ENCODE peak calls at places on chromosome 18, in five cellular contexts. H is HEK293T, U is GM12878, V is K562, G is HepG2. Y is an unnamed sample.

GRCh38 chr18:9081940-9082339 is 20.6 kb upstream of the NDUFV2 start:
- DNase-seq in H (no peak), U (no peak), V (no peak), G (no peak), Y (no peak)

GRCh38 chr18:33844232-33844631 is 266.2 kb downstream of the ASXL3 start:
- DNase-seq in H (no peak), U (no peak), V (no peak), G (no peak), Y (no peak)

GRCh38 chr18:45626330-45627203 is 11.3 kb downstream of the SLC14A2 start:
- DNase-seq in H (no peak), U (no peak), V (no peak), G (no peak), Y (no peak)

GRCh38 chr18:50656396-50656795 is 96.5 kb downstream of the MAPK4 start:
- DNase-seq in H (no peak), U (no peak), V (no peak), G (no peak), Y (no peak)

GRCh38 chr18:11886629-11887028 is 21.5 kb downstream of the MPPE1 start:
- DNase-seq in H (no peak), U (no peak), V (no peak), G (no peak), Y (no peak)

GRCh38 chr18:55699233-55699765 is 111.3 kb upstream of the TCF4 start:
- DNase-seq in H (no peak), U (no peak), V (peak; percentile 14), G (no peak), Y (no peak)

GRCh38 chr18:56593906-56594305 is 44.5 kb downstream of the TXNL1 start:
- DNase-seq in H (no peak), U (no peak), V (no peak), G (no peak), Y (no peak)

GRCh38 chr18:36212978-36213303 is 25.6 kb downstream of the MOCOS start:
- DNase-seq in H (no peak), U (no peak), V (no peak), G (no peak), Y (no peak)

DNA sequence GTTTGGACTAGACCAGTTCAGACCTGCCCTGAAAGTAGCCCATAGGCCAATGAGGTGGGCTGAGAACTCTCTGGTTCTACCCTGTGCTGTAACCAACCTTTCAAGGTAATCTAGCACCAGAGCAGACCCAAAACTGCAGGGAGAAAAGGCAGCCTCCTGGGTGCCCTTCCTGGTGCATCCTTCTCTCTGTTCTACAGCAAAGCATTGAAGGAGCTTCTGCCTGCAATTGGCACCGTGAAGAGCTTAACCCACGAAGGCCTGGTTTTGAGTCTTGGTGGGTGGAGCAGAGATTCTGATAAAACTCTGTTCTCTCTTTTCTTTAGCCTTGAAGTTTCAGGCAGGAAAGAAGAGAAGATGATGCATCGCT is 55.5 kb downstream of the LIPG start:
- DNase-seq in H (no peak), U (no peak), V (no peak), G (no peak), Y (no peak)
- TF ChIP-seq FOXM1 in H (no peak), U (no peak), V (no peak), G (no peak), Y (no peak)

GRCh38 chr18:458016-458415 is 42.5 kb downstream of the COLEC12 start:
- DNase-seq in H (no peak), U (no peak), V (no peak), G (no peak), Y (no peak)

GRCh38 chr18:461762-462161 is 38.7 kb downstream of the COLEC12 start:
- DNase-seq in H (no peak), U (no peak), V (no peak), G (no peak), Y (no peak)

GRCh38 chr18:460302-460701 is 40.2 kb downstream of the COLEC12 start:
- DNase-seq in H (no peak), U (no peak), V (no peak), G (no peak), Y (no peak)

GRCh38 chr18:460791-461190 is 39.7 kb downstream of the COLEC12 start:
- DNase-seq in H (no peak), U (no peak), V (no peak), G (no peak), Y (no peak)

GRCh38 chr18:459801-460200 is 40.7 kb downstream of the COLEC12 start:
- DNase-seq in H (no peak), U (no peak), V (no peak), G (no peak), Y (no peak)
- TF ChIP-seq FOXM1 in H (no peak), U (no peak), V (no peak), G (no peak), Y (no peak)

DNA sequence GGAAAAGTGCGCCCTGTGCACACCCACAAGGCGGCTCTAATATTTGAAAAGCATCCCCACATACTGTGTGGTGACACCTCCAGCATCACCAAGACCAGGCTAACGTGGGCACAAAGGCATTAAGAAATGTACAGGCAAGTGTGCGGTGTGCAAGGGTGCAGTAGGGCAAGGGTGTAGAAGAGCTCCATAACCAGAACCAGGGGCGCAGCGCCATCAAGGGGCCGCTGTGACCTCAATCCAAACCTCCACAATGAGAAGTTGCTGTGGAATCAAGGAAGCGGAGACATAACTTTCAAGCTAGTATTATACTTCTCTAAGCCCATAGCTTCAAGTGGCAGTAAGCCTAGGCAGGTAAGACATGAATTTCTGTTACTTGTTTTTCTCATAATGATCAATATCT is 13.0 kb downstream of the L3MBTL4 start:
- DNase-seq in H (peak; percentile 21), U (no peak), V (peak; percentile 29), G (no peak), Y (no peak)
- TF ChIP-seq FOXM1 in H (no peak), U (no peak), V (no peak), G (no peak), Y (no peak)

GRCh38 chr18:74328196-74328595 is 12.6 kb downstream of the C18orf63 start:
- DNase-seq in H (no peak), U (no peak), V (no peak), G (no peak), Y (no peak)

GRCh38 chr18:74333091-74333490 is 17.5 kb downstream of the C18orf63 start:
- DNase-seq in H (no peak), U (no peak), V (no peak), G (no peak), Y (no peak)

GRCh38 chr18:74329688-74330205 is 14.1 kb downstream of the C18orf63 start:
- DNase-seq in H (no peak), U (no peak), V (no peak), G (no peak), Y (no peak)

GRCh38 chr18:74334242-74334893 is 18.7 kb downstream of the C18orf63 start:
- DNase-seq in H (no peak), U (no peak), V (no peak), G (no peak), Y (no peak)

DNA sequence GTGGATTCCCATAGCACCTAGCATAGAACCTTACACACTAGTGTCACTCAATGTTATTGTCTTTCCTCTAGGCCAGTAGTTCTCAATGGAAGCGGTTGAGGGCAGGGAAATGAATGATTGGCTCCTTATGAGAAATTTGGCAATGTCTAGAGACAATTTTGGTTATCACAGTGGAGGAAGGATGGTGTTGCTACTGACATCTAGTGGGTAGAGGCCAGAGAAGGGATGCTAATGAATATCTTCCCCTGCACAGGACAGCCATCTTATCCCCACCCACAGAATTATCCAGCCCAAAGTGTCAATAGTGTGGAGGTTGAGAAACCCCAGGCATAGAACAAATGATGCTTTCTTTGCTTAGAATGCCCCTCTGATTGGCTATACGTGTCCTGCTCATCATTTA is 15.8 kb downstream of the C18orf63 start:
- DNase-seq in H (peak; percentile 5), U (no peak), V (peak; percentile 32), G (peak; percentile 43), Y (peak; percentile 33)
- TF ChIP-seq FOXM1 in H (no peak), U (no peak), V (no peak), G (no peak), Y (no peak)

GRCh38 chr18:79396431-79397287 is 929 bp downstream of the NFATC1 start:
- DNase-seq in H (no peak), U (no peak), V (peak; percentile 64), G (no peak), Y (no peak)
- TF ChIP-seq FOXM1 in H (no peak), U (no peak), V (no peak), G (no peak), Y (no peak)

GRCh38 chr18:58241877-58242276 is 197.9 kb downstream of the NEDD4L start:
- DNase-seq in H (peak; percentile 19), U (no peak), V (no peak), G (no peak), Y (no peak)
- TF ChIP-seq FOXM1 in H (no peak), U (no peak), V (no peak), G (no peak), Y (no peak)

DNA sequence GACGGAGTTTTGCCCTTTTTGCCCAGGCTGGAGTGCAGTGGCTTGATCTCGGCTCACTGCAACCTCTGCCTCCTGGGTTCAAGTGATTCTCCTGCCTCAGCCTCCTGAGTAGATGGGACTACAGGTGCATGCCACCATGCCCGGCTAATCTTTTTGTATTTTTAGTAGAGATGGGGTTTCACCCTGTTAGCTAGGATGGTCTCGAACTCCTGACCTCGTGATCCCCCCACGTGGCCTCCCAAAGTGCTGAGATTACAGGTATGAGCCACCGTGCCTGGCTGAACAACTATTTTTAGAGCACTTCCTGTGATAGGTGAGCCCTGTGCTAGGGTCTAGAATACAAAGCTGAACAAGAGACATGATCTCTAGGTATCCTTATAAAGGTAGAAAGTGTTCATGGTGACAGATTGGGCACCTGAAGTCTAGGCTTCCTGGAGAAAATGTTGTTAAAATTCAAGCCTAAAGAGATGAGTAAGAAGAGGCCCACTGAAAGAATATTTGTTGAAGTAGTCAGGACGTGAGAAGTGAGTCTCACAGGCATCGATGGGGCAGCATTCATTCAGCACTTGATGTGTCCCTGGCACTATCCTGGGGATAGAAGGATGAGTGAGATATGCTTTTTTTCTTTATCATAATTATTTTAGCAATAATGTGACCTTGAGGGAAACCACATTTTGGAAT is 5.0 kb downstream of the ZNF236 start:
- DNase-seq in H (no peak), U (no peak), V (no peak), G (no peak), Y (no peak)
- TF ChIP-seq FOXM1 in H (no peak), U (no peak), V (no peak), G (no peak), Y (no peak)

GRCh38 chr18:35110037-35110436 is 68.8 kb downstream of the MAPRE2 start:
- DNase-seq in H (no peak), U (no peak), V (no peak), G (no peak), Y (no peak)

GRCh38 chr18:35112696-35113095 is 71.5 kb downstream of the MAPRE2 start:
- DNase-seq in H (no peak), U (no peak), V (no peak), G (no peak), Y (no peak)

GRCh38 chr18:35110554-35111058 is 69.4 kb downstream of the MAPRE2 start:
- DNase-seq in H (no peak), U (no peak), V (peak; percentile 90), G (no peak), Y (no peak)

GRCh38 chr18:35114305-35114704 is 73.1 kb downstream of the MAPRE2 start:
- DNase-seq in H (no peak), U (no peak), V (no peak), G (no peak), Y (no peak)

GRCh38 chr18:35111086-35111485 is 69.9 kb downstream of the MAPRE2 start:
- DNase-seq in H (no peak), U (no peak), V (no peak), G (no peak), Y (no peak)
- TF ChIP-seq FOXM1 in H (no peak), U (no peak), V (no peak), G (no peak), Y (no peak)

Y was measured in SK-N-SH.